ENCODE peak calls at places on chromosomes 2 and 18, in seven cellular contexts. One of them, this sample, is unnamed.

GRCh38 chr2:238774980-238775509 is 72.8 kb upstream of the TWIST2 start:
- DNase-seq in foreskin fibroblast: no peak
- DNase-seq in fibroblast of lung: no peak
- DNase-seq in cardiac muscle cell: no peak
- DNase-seq in AG04450: no peak
- DNase-seq in aorta: no peak
- DNase-seq in psoas muscle: no peak
- DNase-seq in this sample: no peak

GRCh38 chr2:42767899-42768705 is 4.2 kb upstream of the OXER1 start:
- DNase-seq in foreskin fibroblast: peak; percentile 20
- DNase-seq in fibroblast of lung: no peak
- DNase-seq in cardiac muscle cell: peak; percentile 24
- DNase-seq in AG04450: no peak
- DNase-seq in aorta: no peak
- DNase-seq in psoas muscle: no peak
- DNase-seq in this sample: no peak

GRCh38 chr18:58391932-58392331 is 237.0 kb downstream of the ALPK2 start:
- DNase-seq in foreskin fibroblast: no peak
- DNase-seq in fibroblast of lung: no peak
- DNase-seq in cardiac muscle cell: no peak
- DNase-seq in AG04450: no peak
- DNase-seq in aorta: no peak
- DNase-seq in psoas muscle: no peak
- DNase-seq in this sample: no peak

GRCh38 chr2:224850081-224850480 is 133.9 kb upstream of the CCDC195 start:
- DNase-seq in foreskin fibroblast: peak; percentile 55
- DNase-seq in fibroblast of lung: peak; percentile 52
- DNase-seq in cardiac muscle cell: no peak
- DNase-seq in AG04450: no peak
- DNase-seq in aorta: no peak
- DNase-seq in psoas muscle: no peak
- DNase-seq in this sample: no peak

GRCh38 chr18:48929951-48930713 is 20.6 kb downstream of the SMAD7 start:
- DNase-seq in foreskin fibroblast: peak; percentile 65
- DNase-seq in fibroblast of lung: peak; percentile 92
- DNase-seq in cardiac muscle cell: peak; percentile 68
- DNase-seq in AG04450: no peak
- DNase-seq in aorta: peak; percentile 78
- DNase-seq in psoas muscle: no peak
- DNase-seq in this sample: peak; percentile 89

GRCh38 chr2:209638346-209638745 is 133.3 kb upstream of the UNC80 start:
- DNase-seq in foreskin fibroblast: peak; percentile 84
- DNase-seq in fibroblast of lung: peak; percentile 75
- DNase-seq in cardiac muscle cell: no peak
- DNase-seq in AG04450: peak; percentile 11
- DNase-seq in aorta: no peak
- DNase-seq in psoas muscle: no peak
- DNase-seq in this sample: no peak

GRCh38 chr18:49520661-49521145 is 33.7 kb upstream of the C18orf32 start:
- DNase-seq in foreskin fibroblast: peak; percentile 68
- DNase-seq in fibroblast of lung: peak; percentile 32
- DNase-seq in cardiac muscle cell: no peak
- DNase-seq in AG04450: no peak
- DNase-seq in aorta: no peak
- DNase-seq in psoas muscle: no peak
- DNase-seq in this sample: no peak

GRCh38 chr2:130756041-130756720 is 841 bp downstream of the AMER3 start:
- DNase-seq in foreskin fibroblast: peak; percentile 10
- DNase-seq in fibroblast of lung: peak; percentile 14
- DNase-seq in cardiac muscle cell: peak; percentile 86
- DNase-seq in AG04450: no peak
- DNase-seq in aorta: no peak
- DNase-seq in psoas muscle: no peak
- DNase-seq in this sample: no peak

GRCh38 chr2:181684454-181685149 is 4.3 kb upstream of the NEUROD1 start:
- DNase-seq in foreskin fibroblast: peak; percentile 2
- DNase-seq in fibroblast of lung: no peak
- DNase-seq in cardiac muscle cell: no peak
- DNase-seq in AG04450: no peak
- DNase-seq in aorta: no peak
- DNase-seq in psoas muscle: no peak
- DNase-seq in this sample: no peak

GRCh38 chr2:25586726-25587144 is 86.6 kb downstream of the DTNB start:
- DNase-seq in foreskin fibroblast: peak; percentile 56
- DNase-seq in fibroblast of lung: peak; percentile 26
- DNase-seq in cardiac muscle cell: no peak
- DNase-seq in AG04450: peak; percentile 13
- DNase-seq in aorta: no peak
- DNase-seq in psoas muscle: no peak
- DNase-seq in this sample: no peak

GRCh38 chr18:67417864-67418523 is 98.5 kb downstream of the DSEL start:
- DNase-seq in foreskin fibroblast: peak; percentile 48
- DNase-seq in fibroblast of lung: peak; percentile 52
- DNase-seq in cardiac muscle cell: no peak
- DNase-seq in AG04450: no peak
- DNase-seq in aorta: no peak
- DNase-seq in psoas muscle: no peak
- DNase-seq in this sample: no peak

GRCh38 chr2:67476808-67477790 is 80.0 kb downstream of the ETAA1 start:
- DNase-seq in foreskin fibroblast: peak; percentile 69
- DNase-seq in fibroblast of lung: peak; percentile 57
- DNase-seq in cardiac muscle cell: peak; percentile 43
- DNase-seq in AG04450: no peak
- DNase-seq in aorta: no peak
- DNase-seq in psoas muscle: no peak
- DNase-seq in this sample: peak; percentile 47

GRCh38 chr2:241560181-241560882 is 1.8 kb downstream of the BOK start:
- DNase-seq in foreskin fibroblast: no peak
- DNase-seq in fibroblast of lung: no peak
- DNase-seq in cardiac muscle cell: no peak
- DNase-seq in AG04450: no peak
- DNase-seq in aorta: no peak
- DNase-seq in psoas muscle: no peak
- DNase-seq in this sample: no peak

GRCh38 chr2:64636105-64636873 is 17.4 kb downstream of the SERTAD2 start:
- DNase-seq in foreskin fibroblast: no peak
- DNase-seq in fibroblast of lung: no peak
- DNase-seq in cardiac muscle cell: no peak
- DNase-seq in AG04450: no peak
- DNase-seq in aorta: no peak
- DNase-seq in psoas muscle: no peak
- DNase-seq in this sample: no peak

GRCh38 chr2:27086722-27087446 is at the start of gene KHK:
- DNase-seq in foreskin fibroblast: peak; percentile 43
- DNase-seq in fibroblast of lung: peak; percentile 19
- DNase-seq in cardiac muscle cell: peak; percentile 53
- DNase-seq in AG04450: no peak
- DNase-seq in aorta: peak; percentile 85
- DNase-seq in psoas muscle: peak; percentile 72
- DNase-seq in this sample: peak; percentile 85

GRCh38 chr18:12076424-12077140 is 17.1 kb upstream of the ANKRD62 start:
- DNase-seq in foreskin fibroblast: peak; percentile 62
- DNase-seq in fibroblast of lung: peak; percentile 54
- DNase-seq in cardiac muscle cell: peak; percentile 74
- DNase-seq in AG04450: no peak
- DNase-seq in aorta: peak; percentile 71
- DNase-seq in psoas muscle: peak; percentile 49
- DNase-seq in this sample: peak; percentile 66

GRCh38 chr2:111668274-111668616 is 215.7 kb downstream of the ANAPC1 start:
- DNase-seq in foreskin fibroblast: no peak
- DNase-seq in fibroblast of lung: no peak
- DNase-seq in cardiac muscle cell: no peak
- DNase-seq in AG04450: no peak
- DNase-seq in aorta: no peak
- DNase-seq in psoas muscle: no peak
- DNase-seq in this sample: no peak

GRCh38 chr2:172092716-172093415 is 7.6 kb downstream of the DLX1 start:
- DNase-seq in foreskin fibroblast: no peak
- DNase-seq in fibroblast of lung: no peak
- DNase-seq in cardiac muscle cell: no peak
- DNase-seq in AG04450: no peak
- DNase-seq in aorta: peak; percentile 38
- DNase-seq in psoas muscle: no peak
- DNase-seq in this sample: no peak

GRCh38 chr2:235500761-235501662 is 7.2 kb downstream of the AGAP1 start:
- DNase-seq in foreskin fibroblast: peak; percentile 77
- DNase-seq in fibroblast of lung: peak; percentile 72
- DNase-seq in cardiac muscle cell: no peak
- DNase-seq in AG04450: no peak
- DNase-seq in aorta: peak; percentile 43
- DNase-seq in psoas muscle: no peak
- DNase-seq in this sample: no peak
- H3K4me3 ChIP-seq in foreskin fibroblast: no peak overlapping the region
- H3K4me3 ChIP-seq in fibroblast of lung: no peak overlapping the region
- H3K4me3 ChIP-seq in cardiac muscle cell: peak overlapping the region; percentile 18
- H3K4me3 ChIP-seq in AG04450: no peak overlapping the region
- H3K4me3 ChIP-seq in aorta: no peak overlapping the region
- H3K4me3 ChIP-seq in psoas muscle: no peak overlapping the region
- H3K4me3 ChIP-seq in this sample: no peak overlapping the region

GRCh38 chr2:58045580-58046334 is 849 bp upstream of the VRK2 start:
- DNase-seq in foreskin fibroblast: no peak
- DNase-seq in fibroblast of lung: no peak
- DNase-seq in cardiac muscle cell: no peak
- DNase-seq in AG04450: no peak
- DNase-seq in aorta: no peak
- DNase-seq in psoas muscle: peak; percentile 50
- DNase-seq in this sample: peak; percentile 35

GRCh38 chr2:58047373-58047674 is 718 bp downstream of the VRK2 start:
- DNase-seq in foreskin fibroblast: no peak
- DNase-seq in fibroblast of lung: no peak
- DNase-seq in cardiac muscle cell: no peak
- DNase-seq in AG04450: no peak
- DNase-seq in aorta: no peak
- DNase-seq in psoas muscle: no peak
- DNase-seq in this sample: no peak

GRCh38 chr2:58046335-58046584 is 346 bp upstream of the VRK2 start:
- DNase-seq in foreskin fibroblast: no peak
- DNase-seq in fibroblast of lung: no peak
- DNase-seq in cardiac muscle cell: no peak
- DNase-seq in AG04450: no peak
- DNase-seq in aorta: no peak
- DNase-seq in psoas muscle: no peak
- DNase-seq in this sample: no peak

GRCh38 chr2:58046585-58047372 is at the start of gene VRK2:
- DNase-seq in foreskin fibroblast: peak; percentile 97
- DNase-seq in fibroblast of lung: peak; percentile 96
- DNase-seq in cardiac muscle cell: peak; percentile 93
- DNase-seq in AG04450: peak; percentile 68
- DNase-seq in aorta: peak; percentile 94
- DNase-seq in psoas muscle: peak; percentile 92
- DNase-seq in this sample: peak; percentile 93

DNA sequence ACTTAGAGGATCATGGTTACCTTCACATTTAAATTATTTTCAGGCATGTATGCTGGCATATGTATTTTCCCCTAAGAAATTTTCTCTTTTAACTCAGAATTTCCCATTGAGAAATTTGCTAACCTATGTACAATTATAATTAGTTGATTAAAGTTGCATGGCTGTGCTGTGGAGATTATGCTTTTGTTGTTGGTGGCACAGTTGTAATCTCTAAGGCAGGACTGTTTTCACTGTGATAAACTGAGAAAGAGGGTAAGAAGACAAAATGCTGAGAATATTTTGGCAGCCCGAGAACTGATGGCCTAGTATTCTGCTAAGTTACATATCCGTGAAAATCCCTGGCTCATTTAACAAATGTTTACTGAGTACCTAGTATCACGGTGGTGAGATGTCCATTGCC is 1.4 kb downstream of the VRK2 start:
- DNase-seq in foreskin fibroblast: no peak
- DNase-seq in fibroblast of lung: no peak
- DNase-seq in cardiac muscle cell: no peak
- DNase-seq in AG04450: no peak
- DNase-seq in aorta: no peak
- DNase-seq in psoas muscle: no peak
- DNase-seq in this sample: no peak
- H3K4me3 ChIP-seq in foreskin fibroblast: peak overlapping the region; percentile 74
- H3K4me3 ChIP-seq in fibroblast of lung: peak overlapping the region; percentile 67
- H3K4me3 ChIP-seq in cardiac muscle cell: peak overlapping the region; percentile 34
- H3K4me3 ChIP-seq in AG04450: no peak overlapping the region
- H3K4me3 ChIP-seq in aorta: no peak overlapping the region
- H3K4me3 ChIP-seq in psoas muscle: peak overlapping the region; percentile 90
- H3K4me3 ChIP-seq in this sample: peak overlapping the region; percentile 6

GRCh38 chr2:16104345-16105177 is 164.2 kb downstream of the MYCN start:
- DNase-seq in foreskin fibroblast: no peak
- DNase-seq in fibroblast of lung: no peak
- DNase-seq in cardiac muscle cell: no peak
- DNase-seq in AG04450: no peak
- DNase-seq in aorta: no peak
- DNase-seq in psoas muscle: no peak
- DNase-seq in this sample: no peak
- H3K4me3 ChIP-seq in foreskin fibroblast: no peak overlapping the region
- H3K4me3 ChIP-seq in fibroblast of lung: no peak overlapping the region
- H3K4me3 ChIP-seq in cardiac muscle cell: no peak overlapping the region
- H3K4me3 ChIP-seq in AG04450: no peak overlapping the region
- H3K4me3 ChIP-seq in aorta: no peak overlapping the region
- H3K4me3 ChIP-seq in psoas muscle: no peak overlapping the region
- H3K4me3 ChIP-seq in this sample: no peak overlapping the region

GRCh38 chr2:240024766-240025165 is 376 bp downstream of the NDUFA10 start:
- DNase-seq in foreskin fibroblast: peak; percentile 13
- DNase-seq in fibroblast of lung: no peak
- DNase-seq in cardiac muscle cell: peak; percentile 26
- DNase-seq in AG04450: no peak
- DNase-seq in aorta: no peak
- DNase-seq in psoas muscle: no peak
- DNase-seq in this sample: no peak

GRCh38 chr2:240018071-240018750 is 6.9 kb downstream of the NDUFA10 start:
- DNase-seq in foreskin fibroblast: no peak
- DNase-seq in fibroblast of lung: no peak
- DNase-seq in cardiac muscle cell: no peak
- DNase-seq in AG04450: no peak
- DNase-seq in aorta: no peak
- DNase-seq in psoas muscle: no peak
- DNase-seq in this sample: no peak

GRCh38 chr2:240021488-240022104 is 3.5 kb downstream of the NDUFA10 start:
- DNase-seq in foreskin fibroblast: peak; percentile 77
- DNase-seq in fibroblast of lung: peak; percentile 35
- DNase-seq in cardiac muscle cell: peak; percentile 77
- DNase-seq in AG04450: peak; percentile 11
- DNase-seq in aorta: peak; percentile 80
- DNase-seq in psoas muscle: peak; percentile 80
- DNase-seq in this sample: peak; percentile 59

DNA sequence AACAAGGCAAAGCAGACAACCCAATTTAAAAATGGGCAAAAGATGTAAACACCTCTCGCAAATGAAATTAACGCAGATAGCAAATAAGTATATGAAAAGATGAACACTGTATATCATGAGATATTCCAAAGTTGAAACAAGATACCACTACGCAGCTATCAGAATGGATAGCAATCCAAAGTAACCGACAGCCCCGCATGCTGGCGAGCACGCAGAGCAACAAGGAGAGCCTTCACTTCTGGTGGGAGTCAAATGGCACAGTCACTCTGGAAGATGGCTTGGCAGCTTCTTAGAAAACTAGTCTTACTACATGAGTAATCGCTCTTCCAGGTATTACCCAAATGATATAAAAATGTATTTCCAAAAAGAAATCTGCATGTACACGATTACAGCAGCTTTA is 1.4 kb downstream of the NDUFA10 start:
- DNase-seq in foreskin fibroblast: no peak
- DNase-seq in fibroblast of lung: no peak
- DNase-seq in cardiac muscle cell: no peak
- DNase-seq in AG04450: no peak
- DNase-seq in aorta: no peak
- DNase-seq in psoas muscle: no peak
- DNase-seq in this sample: no peak
- H3K4me3 ChIP-seq in foreskin fibroblast: peak overlapping the region; percentile 96
- H3K4me3 ChIP-seq in fibroblast of lung: peak overlapping the region; percentile 52
- H3K4me3 ChIP-seq in cardiac muscle cell: peak overlapping the region; percentile 64
- H3K4me3 ChIP-seq in AG04450: peak overlapping the region; percentile 94
- H3K4me3 ChIP-seq in aorta: no peak overlapping the region
- H3K4me3 ChIP-seq in psoas muscle: peak overlapping the region; percentile 75
- H3K4me3 ChIP-seq in this sample: no peak overlapping the region